ENCODE peak calls at places on chromosomes 11 and 22, in five cellular contexts. S, V, B, D and U are unnamed samples.

GRCh38 chr11:64331569-64332371 is 8.2 kb upstream of the CCDC88B start:
- DNase-seq in S (peak), V (peak), B (peak), D (peak), U (no peak)

GRCh38 chr11:61869636-61870428 is 21.5 kb downstream of the FADS3 start:
- DNase-seq in S (no peak), V (no peak), B (no peak), D (no peak), U (no peak)

GRCh38 chr11:85590848-85591483 is 36.2 kb downstream of the DLG2 start:
- DNase-seq in S (peak), V (no peak), B (peak), D (no peak), U (peak)

GRCh38 chr22:27370987-27371386 is 430.6 kb downstream of the MN1 start:
- DNase-seq in S (no peak), V (no peak), B (no peak), D (no peak), U (no peak)

GRCh38 chr11:83278351-83278750 is 7.8 kb downstream of the CCDC90B start:
- DNase-seq in S (no peak), V (no peak), B (peak), D (no peak), U (no peak)

GRCh38 chr22:35893698-35894097 is 134.9 kb downstream of the RBFOX2 start:
- DNase-seq in S (no peak), V (no peak), B (peak), D (no peak), U (no peak)

GRCh38 chr11:384511-384910 is 9.5 kb upstream of the PKP3 start:
- DNase-seq in S (no peak), V (no peak), B (no peak), D (no peak), U (no peak)

GRCh38 chr11:34426766-34427170 is 12.0 kb upstream of the CAT start:
- DNase-seq in S (peak), V (no peak), B (peak), D (no peak), U (no peak)

GRCh38 chr11:44110231-44110679 is 14.8 kb downstream of the EXT2 start:
- DNase-seq in S (no peak), V (peak), B (peak), D (peak), U (peak)

GRCh38 chr11:76596652-76597051 is 73.9 kb downstream of the LRRC32 start:
- DNase-seq in S (no peak), V (no peak), B (no peak), D (no peak), U (no peak)

GRCh38 chr11:71305041-71305440 is 52.7 kb upstream of the SHANK2 start:
- DNase-seq in S (no peak), V (no peak), B (no peak), D (no peak), U (no peak)

GRCh38 chr22:36220457-36220921 is 18.8 kb downstream of the APOL2 start:
- DNase-seq in S (no peak), V (no peak), B (peak), D (peak), U (no peak)

GRCh38 chr11:13970986-13971385 is 8.5 kb downstream of the SPON1 start:
- DNase-seq in S (no peak), V (no peak), B (no peak), D (no peak), U (no peak)

GRCh38 chr11:79156031-79156430 is 284.8 kb downstream of the TENM4 start:
- DNase-seq in S (no peak), V (no peak), B (no peak), D (no peak), U (no peak)

GRCh38 chr11:124877631-124878496 is 12.6 kb downstream of the ROBO3 start:
- DNase-seq in S (no peak), V (no peak), B (no peak), D (no peak), U (no peak)

GRCh38 chr11:119509969-119510401 is 87.0 kb upstream of the THY1 start:
- DNase-seq in S (peak), V (no peak), B (peak), D (peak), U (no peak)

GRCh38 chr11:20337526-20338154 is 25.9 kb upstream of the HTATIP2 start:
- DNase-seq in S (no peak), V (no peak), B (peak), D (no peak), U (peak)

GRCh38 chr11:106101797-106102196 is 24.3 kb downstream of the AASDHPPT start:
- DNase-seq in S (no peak), V (no peak), B (peak), D (no peak), U (no peak)

GRCh38 chr22:24977370-24978230 is 25.1 kb downstream of the KIAA1671 start:
- DNase-seq in S (no peak), V (no peak), B (no peak), D (peak), U (no peak)

GRCh38 chr22:22786301-22787115 is 101.1 kb upstream of the IGLL5 start:
- DNase-seq in S (no peak), V (no peak), B (no peak), D (no peak), U (no peak)

GRCh38 chr11:73439002-73439843 is 63.0 kb downstream of the RELT start:
- DNase-seq in S (no peak), V (no peak), B (peak), D (no peak), U (no peak)

GRCh38 chr22:46421272-46421671 is 85.8 kb downstream of the TRMU start:
- DNase-seq in S (no peak), V (peak), B (no peak), D (no peak), U (no peak)

GRCh38 chr22:47067331-47067890 is 305.0 kb downstream of the TBC1D22A start:
- DNase-seq in S (no peak), V (no peak), B (no peak), D (no peak), U (peak)

GRCh38 chr22:17944205-17944725 is 80.1 kb downstream of the MICAL3 start:
- DNase-seq in S (no peak), V (no peak), B (no peak), D (no peak), U (no peak)

GRCh38 chr11:20016526-20016925 is 143.7 kb downstream of the DBX1 start:
- DNase-seq in S (no peak), V (no peak), B (no peak), D (no peak), U (no peak)

GRCh38 chr22:17871726-17872458 is 97.6 kb upstream of the BID start:
- DNase-seq in S (no peak), V (no peak), B (no peak), D (no peak), U (no peak)

GRCh38 chr11:12287374-12288211 is 89.8 kb upstream of the PARVA start:
- DNase-seq in S (peak), V (no peak), B (peak), D (peak), U (peak)

GRCh38 chr22:19143967-19144400 is 467 bp downstream of the ESS2 start:
- DNase-seq in S (no peak), V (no peak), B (peak), D (no peak), U (no peak)

GRCh38 chr11:79672786-79673185 is 232.0 kb upstream of the TENM4 start:
- DNase-seq in S (no peak), V (no peak), B (no peak), D (no peak), U (no peak)

GRCh38 chr22:49788492-49788891 is 39.2 kb downstream of the BRD1 start:
- DNase-seq in S (no peak), V (no peak), B (no peak), D (peak), U (no peak)

GRCh38 chr22:46267431-46268279 is at the start of gene TTC38:
- DNase-seq in S (no peak), V (peak), B (peak), D (peak), U (peak)

DNA sequence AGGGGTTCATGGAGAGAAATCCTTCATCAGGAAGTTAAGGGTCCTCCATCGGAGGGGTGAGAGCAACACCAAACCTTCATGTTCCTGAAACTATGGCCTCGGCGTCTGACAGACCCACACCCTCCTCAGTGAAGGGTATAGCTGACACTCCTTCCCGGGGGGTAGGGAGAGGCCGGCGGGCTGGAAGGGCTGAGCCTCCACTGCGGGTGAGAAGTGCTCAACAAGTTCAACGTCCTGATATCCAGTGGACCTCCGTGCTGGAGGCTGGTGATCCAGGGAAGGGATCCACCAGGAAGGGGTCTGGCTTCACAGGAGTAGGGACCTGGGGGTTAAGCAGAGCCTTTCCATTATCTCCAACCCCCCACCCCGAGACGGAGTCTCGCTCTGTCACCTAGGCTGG is 12.3 kb downstream of the CARS1 start:
- DNase-seq in S (no peak), V (no peak), B (no peak), D (no peak), U (no peak)
- H3K27ac ChIP-seq in S (no peak), V (no peak), B (no peak), D (peak), U (no peak)

GRCh38 chr11:112289588-112290461 is 29.2 kb upstream of the PLET1 start:
- DNase-seq in S (no peak), V (peak), B (peak), D (peak), U (peak)
- H3K27ac ChIP-seq in S (no peak), V (no peak), B (peak), D (peak), U (no peak)

GRCh38 chr11:133956650-133957633 is at the start of gene IGSF9B:
- DNase-seq in S (no peak), V (peak), B (peak), D (peak), U (peak)
- H3K27ac ChIP-seq in S (no peak), V (peak), B (no peak), D (peak), U (no peak)

GRCh38 chr11:122440783-122441701 is 214.5 kb upstream of the UBASH3B start:
- DNase-seq in S (no peak), V (no peak), B (no peak), D (peak), U (peak)
- H3K27ac ChIP-seq in S (no peak), V (no peak), B (peak), D (no peak), U (no peak)

GRCh38 chr11:46298699-46299424 is 21.4 kb downstream of the CREB3L1 start:
- DNase-seq in S (no peak), V (no peak), B (peak), D (no peak), U (no peak)
- H3K27ac ChIP-seq in S (peak), V (no peak), B (peak), D (no peak), U (no peak)

GRCh38 chr11:114440121-114440860 is 1.0 kb downstream of the REXO2 start:
- DNase-seq in S (no peak), V (no peak), B (peak), D (no peak), U (no peak)
- H3K27ac ChIP-seq in S (peak), V (no peak), B (peak), D (peak), U (no peak)

DNA sequence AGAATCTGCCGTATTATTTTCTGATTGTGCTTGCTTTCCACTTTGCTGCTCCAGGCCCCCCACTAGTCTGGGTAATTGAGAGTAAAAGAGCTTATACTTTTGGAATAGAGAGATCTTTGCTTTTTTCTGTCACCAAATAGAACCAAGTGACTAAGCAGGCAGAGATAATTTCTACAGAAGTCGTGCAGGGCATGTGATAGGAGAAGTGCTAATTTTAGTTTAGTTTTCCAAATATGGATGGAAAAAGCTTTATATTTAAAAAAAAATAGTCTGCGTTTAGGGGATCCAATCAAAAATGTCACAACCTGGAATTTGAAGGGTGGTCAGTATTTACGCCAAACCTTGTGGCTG is 165.6 kb downstream of the LDLRAD3 start:
- DNase-seq in S (no peak), V (no peak), B (no peak), D (no peak), U (no peak)
- H3K27ac ChIP-seq in S (no peak), V (no peak), B (no peak), D (no peak), U (peak)

DNA sequence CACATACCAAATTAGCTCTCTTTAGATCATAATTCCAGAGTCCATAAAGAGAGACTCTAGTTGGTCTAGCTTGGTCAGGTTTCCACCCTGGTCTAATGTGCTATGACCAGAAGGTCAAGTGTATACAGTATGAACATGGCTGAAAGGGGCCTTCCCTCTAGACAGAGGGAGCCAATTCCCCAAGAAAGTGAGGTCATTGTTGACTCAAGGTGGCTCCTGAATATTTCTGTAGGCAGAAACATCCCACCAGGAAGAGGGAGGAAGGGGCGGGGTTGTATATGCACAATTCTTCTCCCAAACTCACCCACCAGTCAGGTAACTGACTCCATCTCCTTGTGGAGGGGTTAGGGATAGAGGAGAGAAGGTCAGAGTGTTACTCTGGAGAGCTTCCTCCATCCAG is 281.8 kb upstream of the PLET1 start:
- DNase-seq in S (no peak), V (no peak), B (no peak), D (no peak), U (no peak)
- H3K27ac ChIP-seq in S (no peak), V (no peak), B (no peak), D (no peak), U (no peak)

DNA sequence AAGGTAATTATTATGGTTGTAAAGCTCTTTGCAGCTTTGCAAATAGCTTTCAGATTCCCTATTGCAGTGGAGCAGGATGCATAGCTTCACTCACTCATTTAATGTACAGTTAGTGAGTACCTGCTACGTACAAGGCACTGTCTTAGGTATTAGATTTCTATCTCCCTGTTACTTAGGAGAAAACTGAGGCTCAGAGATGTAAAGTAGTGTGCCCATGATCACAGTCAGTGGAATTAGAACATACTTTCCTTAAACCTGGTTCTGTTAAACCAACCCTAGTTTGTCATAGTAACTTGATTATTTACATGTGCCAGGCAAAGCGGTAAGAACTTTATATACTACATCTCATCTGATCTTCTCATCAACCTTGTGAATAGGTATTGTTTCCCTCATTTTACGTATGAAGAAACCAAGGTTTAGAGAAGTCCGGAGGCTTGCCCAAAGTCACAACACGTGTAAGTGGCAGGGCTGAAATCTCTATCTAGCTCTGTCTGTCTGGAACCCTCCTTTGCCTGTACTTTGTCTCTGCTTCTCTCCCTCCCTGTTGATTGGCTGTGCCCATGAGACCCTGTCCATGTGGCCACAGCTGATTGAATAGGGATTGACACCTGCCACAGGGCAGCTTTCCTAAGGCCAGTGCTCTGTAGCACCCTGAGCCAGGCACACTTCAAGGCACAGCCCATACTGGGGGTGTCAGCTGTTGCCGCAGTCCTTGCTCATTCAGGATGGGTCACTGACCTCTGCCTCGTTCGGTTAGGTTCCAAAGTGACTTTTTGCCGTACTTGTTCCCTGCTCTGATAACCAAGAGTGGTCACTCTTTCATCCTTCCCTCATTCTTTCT is 63.8 kb upstream of the PRSS23 start:
- DNase-seq in S (no peak), V (no peak), B (no peak), D (no peak), U (no peak)
- H3K27ac ChIP-seq in S (peak), V (no peak), B (peak), D (no peak), U (no peak)

GRCh38 chr22:41844513-41844912 is 11.6 kb downstream of the SREBF2 start:
- DNase-seq in S (no peak), V (no peak), B (no peak), D (no peak), U (no peak)

GRCh38 chr22:41844036-41844435 is 11.1 kb downstream of the SREBF2 start:
- DNase-seq in S (no peak), V (no peak), B (no peak), D (no peak), U (no peak)

GRCh38 chr22:41841085-41841712 is 8.3 kb downstream of the SREBF2 start:
- DNase-seq in S (no peak), V (no peak), B (no peak), D (no peak), U (no peak)

GRCh38 chr22:41845380-41846267 is 12.7 kb downstream of the SREBF2 start:
- DNase-seq in S (no peak), V (no peak), B (no peak), D (no peak), U (no peak)

DNA sequence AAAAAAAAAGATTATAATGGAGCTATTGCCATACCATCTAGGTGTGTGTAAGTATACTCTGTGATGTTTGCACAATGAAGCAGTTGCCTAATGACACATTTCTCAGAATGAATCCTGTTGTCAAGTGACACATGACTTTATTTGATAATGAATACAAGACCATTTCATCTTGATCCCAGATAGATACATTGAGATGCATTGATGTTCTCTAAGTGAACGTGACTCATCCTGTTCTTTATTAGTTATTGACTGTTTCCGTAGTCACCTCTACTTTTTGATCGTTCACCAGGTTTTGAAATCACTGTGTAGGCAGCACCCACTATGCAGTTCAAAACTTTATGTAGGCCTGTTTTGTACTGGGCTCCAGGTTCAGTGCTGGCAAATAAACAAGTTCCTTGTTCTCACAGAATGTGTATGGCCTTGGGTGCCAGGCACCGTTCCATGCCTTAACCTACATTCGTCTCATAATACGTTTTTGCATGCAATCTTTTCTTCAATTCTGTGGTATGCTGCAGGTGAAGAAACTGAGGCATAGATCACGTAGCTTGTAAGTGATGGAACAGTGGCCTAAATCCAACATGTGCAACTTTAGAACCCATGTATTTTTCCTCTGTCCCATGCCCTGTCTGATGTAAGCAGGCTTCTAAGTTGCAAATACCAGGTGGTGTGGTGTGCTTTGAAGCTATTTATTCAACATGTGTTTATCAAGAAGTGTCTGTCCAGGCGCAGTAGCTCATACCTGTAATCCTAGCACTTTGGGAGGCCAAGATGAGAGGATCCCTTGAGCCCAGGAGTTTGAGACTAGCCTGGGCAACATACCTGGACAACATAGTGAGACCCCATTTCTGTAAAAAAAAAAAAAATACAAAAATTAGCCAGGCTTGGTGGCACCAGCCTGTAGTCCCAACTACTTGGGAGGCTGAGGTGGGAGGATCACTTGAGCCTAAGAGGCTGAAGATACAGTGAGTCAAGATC is 10.4 kb downstream of the SREBF2 start:
- DNase-seq in S (no peak), V (no peak), B (no peak), D (no peak), U (no peak)
- H3K27ac ChIP-seq in S (no peak), V (no peak), B (no peak), D (no peak), U (no peak)